ENCODE peak calls at places on chromosomes 1 and 21, in four cellular contexts. X, J, Z and P are unnamed samples.

GRCh38 chr1:36492491-36492890 is 9.8 kb upstream of the CSF3R start:
- DNase-seq in X (no peak), J (no peak), Z (no peak), P (no peak)

GRCh38 chr1:93708734-93709481 is 27.3 kb upstream of the BCAR3 start:
- DNase-seq in X (no peak), J (no peak), Z (no peak), P (no peak)

GRCh38 chr1:193402032-193402431 is 215.6 kb upstream of the B3GALT2 start:
- DNase-seq in X (no peak), J (no peak), Z (no peak), P (no peak)

GRCh38 chr1:85836736-85837135 is 128.5 kb upstream of the ZNHIT6 start:
- DNase-seq in X (no peak), J (no peak), Z (no peak), P (no peak)

GRCh38 chr1:54493608-54494007 is 54.4 kb upstream of the ACOT11 start:
- DNase-seq in X (no peak), J (no peak), Z (no peak), P (no peak)

GRCh38 chr1:43271186-43272118 is 1.7 kb downstream of the TMEM125 start:
- DNase-seq in X (no peak), J (no peak), Z (no peak), P (no peak)

GRCh38 chr1:103461171-103462105 is 64.1 kb upstream of the RNPC3 start:
- DNase-seq in X (no peak), J (no peak), Z (no peak), P (no peak)

GRCh38 chr1:66981679-66982078 is 56.9 kb downstream of the MIER1 start:
- DNase-seq in X (no peak), J (no peak), Z (no peak), P (no peak)

GRCh38 chr1:31434101-31434871 is 21.3 kb downstream of the SERINC2 start:
- DNase-seq in X (peak), J (no peak), Z (no peak), P (peak)

GRCh38 chr1:192654607-192655389 is 18.9 kb downstream of the RGS13 start:
- DNase-seq in X (no peak), J (no peak), Z (no peak), P (no peak)

GRCh38 chr1:69568435-69569280 is 936 bp downstream of the LRRC7 start:
- DNase-seq in X (no peak), J (peak), Z (no peak), P (no peak)

GRCh38 chr1:70290248-70290647 is 64.3 kb downstream of the ANKRD13C start:
- DNase-seq in X (no peak), J (no peak), Z (no peak), P (no peak)

GRCh38 chr21:39020751-39021474 is 162.3 kb downstream of the PSMG1 start:
- DNase-seq in X (peak), J (no peak), Z (no peak), P (no peak)

GRCh38 chr1:55531644-55532043 is 316.5 kb upstream of the USP24 start:
- DNase-seq in X (no peak), J (no peak), Z (no peak), P (no peak)

GRCh38 chr1:13582713-13583443 is 754 bp upstream of the PDPN start:
- DNase-seq in X (no peak), J (peak), Z (no peak), P (no peak)

GRCh38 chr21:36060159-36060921 is at the start of gene SETD4:
- DNase-seq in X (peak), J (peak), Z (peak), P (peak)

GRCh38 chr1:209190591-209191241 is 392.8 kb upstream of the CAMK1G start:
- DNase-seq in X (peak), J (peak), Z (no peak), P (peak)

GRCh38 chr1:227998374-227999055 is 8.3 kb upstream of the WNT3A start:
- DNase-seq in X (no peak), J (no peak), Z (no peak), P (no peak)

GRCh38 chr1:206770531-206771352 is at the start of gene IL19:
- DNase-seq in X (no peak), J (no peak), Z (no peak), P (no peak)

GRCh38 chr1:35930593-35931423 is at the start of gene AGO3:
- DNase-seq in X (peak), J (peak), Z (peak), P (peak)

GRCh38 chr21:35696644-35697043 is 363.7 kb downstream of the SETD4 start:
- DNase-seq in X (no peak), J (no peak), Z (no peak), P (no peak)

GRCh38 chr1:238340989-238341388 is 450.3 kb upstream of the ZP4 start:
- DNase-seq in X (no peak), J (no peak), Z (no peak), P (no peak)

GRCh38 chr1:22665752-22666151 is 12.7 kb downstream of the C1QB start:
- DNase-seq in X (no peak), J (peak), Z (no peak), P (no peak)

DNA sequence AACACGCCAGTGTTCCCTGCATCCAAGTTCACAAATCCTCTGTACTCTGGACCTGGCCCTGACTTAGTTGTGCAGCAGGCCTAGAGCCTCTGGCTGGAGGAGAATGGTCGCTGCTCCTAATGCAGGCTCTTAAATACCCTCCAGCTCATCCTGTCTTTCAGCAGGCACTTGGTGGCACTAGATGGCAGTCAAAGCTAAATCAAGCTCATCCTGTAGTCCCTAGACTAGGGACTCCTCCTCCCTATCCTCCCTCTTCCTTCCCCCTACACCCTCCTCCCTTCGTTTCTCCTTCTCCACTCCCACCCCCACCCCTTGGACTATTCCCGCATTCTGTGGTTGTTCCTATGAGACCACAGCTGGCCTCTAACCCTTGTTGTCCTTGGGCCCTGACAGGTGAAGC is 41.5 kb upstream of the MTR start:
- DNase-seq in X (peak), J (no peak), Z (no peak), P (peak)
- TF ChIP-seq SUZ12 in X (no peak), J (no peak), Z (no peak), P (no peak)

DNA sequence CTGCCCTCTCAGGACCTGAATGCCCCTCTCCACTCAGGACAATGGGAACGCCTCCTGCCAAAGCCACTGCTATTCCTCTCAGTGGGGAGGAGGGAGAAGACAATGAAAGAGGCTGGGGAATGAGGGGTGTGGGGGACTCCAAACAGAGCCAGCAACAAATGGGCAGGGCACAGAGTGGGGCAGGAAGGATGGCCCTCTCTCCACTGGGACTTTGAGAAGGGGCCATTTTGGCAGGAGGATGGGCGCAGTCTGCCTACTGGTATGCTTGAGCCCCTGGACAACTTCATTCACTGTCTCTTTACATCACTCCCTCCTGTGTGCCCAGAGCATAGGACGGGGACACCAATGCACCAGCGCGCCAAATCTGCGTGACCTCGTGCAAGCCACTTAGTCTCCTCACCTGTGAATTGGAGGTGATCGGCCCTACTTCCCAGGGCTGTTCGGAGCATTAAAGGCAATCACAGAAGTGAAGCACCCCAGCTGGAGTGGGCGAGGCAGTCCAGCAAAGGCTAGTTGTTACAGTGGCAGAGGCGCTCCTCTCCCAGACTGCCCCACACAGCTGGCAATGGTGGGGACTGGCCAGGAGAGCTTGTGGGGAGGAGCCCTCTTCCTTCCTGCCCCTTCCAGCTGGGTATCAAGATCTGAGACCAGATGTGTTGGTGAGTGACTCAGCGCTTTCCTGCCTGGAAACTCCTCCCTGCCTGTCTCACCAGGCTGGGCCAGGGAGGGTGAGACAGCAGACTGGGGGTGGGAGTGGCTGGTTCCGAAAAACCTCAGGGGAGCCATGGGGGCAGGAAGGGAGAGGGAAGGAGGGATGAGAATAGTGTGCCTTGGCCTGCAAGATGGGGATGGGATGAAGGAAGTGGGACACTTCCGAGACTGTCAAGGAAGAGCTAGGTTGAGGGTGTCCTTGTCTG is 22.4 kb upstream of the SYNC start:
- DNase-seq in X (no peak), J (peak), Z (no peak), P (no peak)
- H3K9ac ChIP-seq in X (no peak), J (no peak), Z (no peak), P (peak)

GRCh38 chr1:40014812-40015594 is 25.5 kb upstream of the CAP1 start:
- DNase-seq in X (no peak), J (no peak), Z (no peak), P (no peak)

GRCh38 chr1:40011198-40011597 is 29.3 kb upstream of the CAP1 start:
- DNase-seq in X (no peak), J (no peak), Z (no peak), P (no peak)

GRCh38 chr1:40017951-40018575 is 22.5 kb upstream of the CAP1 start:
- DNase-seq in X (no peak), J (no peak), Z (no peak), P (no peak)

DNA sequence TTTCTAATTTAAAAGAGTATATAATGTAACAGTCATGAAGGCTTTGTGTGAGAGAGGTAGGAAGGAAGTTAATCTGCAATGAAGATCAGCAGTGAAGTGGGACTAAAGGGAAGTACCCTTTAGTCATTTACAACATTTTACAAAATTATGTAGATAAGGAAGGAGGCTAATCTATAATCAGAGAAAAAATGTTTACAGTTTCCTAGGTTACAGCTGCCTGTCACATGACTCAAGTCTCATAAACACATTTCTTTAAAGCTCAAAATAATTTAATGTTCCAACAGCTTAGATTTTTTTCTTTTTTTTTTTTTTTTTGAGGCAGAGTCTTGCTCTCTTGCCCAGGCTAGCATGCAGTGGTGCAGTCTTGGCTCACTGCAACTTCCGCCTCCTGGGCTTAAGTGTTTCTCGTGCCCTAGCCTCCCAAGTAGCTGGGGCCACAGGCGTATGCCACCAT is 26.2 kb upstream of the CAP1 start:
- DNase-seq in X (no peak), J (no peak), Z (no peak), P (no peak)
- TF ChIP-seq SUZ12 in X (no peak), J (no peak), Z (no peak), P (no peak)

DNA sequence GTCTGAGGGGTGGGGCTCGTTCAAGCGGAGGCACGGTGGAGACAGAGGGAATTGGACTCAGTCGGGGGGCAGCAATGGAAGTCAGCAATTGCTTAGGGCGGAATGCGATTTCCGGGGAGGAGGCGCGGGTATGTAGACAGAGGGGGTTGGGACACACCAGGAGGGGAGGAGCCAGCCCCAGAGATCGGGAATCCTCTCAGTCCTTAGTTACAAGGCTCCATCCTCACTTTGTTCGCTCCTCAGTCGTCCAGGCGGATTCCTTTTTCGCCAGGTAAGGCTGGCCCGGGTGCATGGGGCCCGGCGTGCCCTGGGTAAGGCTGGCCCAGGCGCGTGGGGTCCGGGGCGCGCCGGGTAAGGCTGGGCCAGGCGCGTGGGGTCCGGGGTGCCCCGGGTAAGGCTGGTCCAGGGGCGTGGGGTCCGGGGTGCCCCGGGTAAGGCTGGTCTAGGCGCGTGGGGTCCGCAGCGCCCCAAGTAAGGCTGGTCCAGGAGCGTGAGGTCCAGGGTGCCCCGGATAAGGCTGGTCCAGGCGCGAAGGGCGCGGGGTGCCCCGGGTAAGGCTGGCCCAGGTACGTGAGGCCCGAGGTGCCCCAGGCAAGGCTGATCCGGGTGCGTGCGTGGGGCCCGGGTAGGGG is at the start of gene L1TD1:
- DNase-seq in X (no peak), J (peak), Z (no peak), P (peak)
- H3K9ac ChIP-seq in X (no peak), J (peak), Z (no peak), P (peak)

GRCh38 chr1:14682941-14683340 is 84.5 kb downstream of the KAZN start:
- DNase-seq in X (no peak), J (no peak), Z (no peak), P (no peak)
- TF ChIP-seq SUZ12 in X (no peak), J (no peak), Z (no peak), P (no peak)